ENCODE peak calls at places on chromosomes 16 and 17, in five cellular contexts. Z is fibroblast of lung; S is A673; Q is HepG2; W is naive thymus-derived CD4-positive, alpha-beta T cell. G is an unnamed sample.

GRCh38 chr16:66552288-66553143 is at the start of gene CKLF:
- DNase-seq in W (peak; percentile 88), Q (peak; percentile 85), Z (peak; percentile 87), S (peak; percentile 91), G (peak; percentile 97)

GRCh38 chr16:27434141-27435051 is 32.4 kb downstream of the IL21R start:
- DNase-seq in W (no peak), Q (no peak), Z (no peak), S (no peak), G (peak; percentile 65)

GRCh38 chr16:11583889-11584565 is 2.7 kb downstream of the LITAF start:
- DNase-seq in W (no peak), S (no peak), Z (no peak), Q (peak; percentile 52), G (peak; percentile 52)

GRCh38 chr16:138049-138417 is 440 bp downstream of the NPRL3 start:
- DNase-seq in S (peak; percentile 28), Z (no peak), W (no peak), Q (no peak), G (peak; percentile 56)

GRCh38 chr16:72878301-72879269 is 169.3 kb downstream of the ZFHX3 start:
- DNase-seq in Z (peak; percentile 79), W (no peak), Q (peak; percentile 95), S (peak; percentile 54), G (no peak)

GRCh38 chr17:27462714-27463113 is 6.5 kb downstream of the KSR1 start:
- DNase-seq in S (no peak), Q (no peak), Z (no peak), W (no peak), G (no peak)

GRCh38 chr17:2067559-2067958 is 12.7 kb downstream of the HIC1 start:
- DNase-seq in Q (no peak), Z (no peak), S (no peak), W (no peak), G (no peak)

GRCh38 chr17:40777459-40777858 is 4.9 kb downstream of the KRT27 start:
- DNase-seq in W (no peak), Q (no peak), Z (no peak), S (no peak), G (no peak)

GRCh38 chr17:35097776-35098175 is 21.9 kb downstream of the RAD51D start:
- DNase-seq in Q (no peak), Z (no peak), S (no peak), W (no peak), G (no peak)

GRCh38 chr16:23302045-23302956 is at the start of gene SCNN1B:
- DNase-seq in S (peak; percentile 47), W (no peak), Q (no peak), Z (no peak), G (no peak)

GRCh38 chr17:42459983-42460300 is 1.3 kb downstream of the ATP6V0A1 start:
- DNase-seq in S (no peak), W (peak; percentile 29), Z (peak; percentile 58), Q (no peak), G (no peak)

GRCh38 chr17:51018541-51018940 is 102.1 kb downstream of the SPAG9 start:
- DNase-seq in W (no peak), Z (no peak), S (no peak), Q (no peak), G (no peak)

GRCh38 chr16:9647981-9648701 is 534.1 kb downstream of the GRIN2A start:
- DNase-seq in S (peak; percentile 42), Q (peak; percentile 57), W (no peak), Z (no peak), G (no peak)

GRCh38 chr16:81638286-81638945 is 140.7 kb upstream of the PLCG2 start:
- DNase-seq in Z (no peak), Q (no peak), S (no peak), W (no peak), G (no peak)

GRCh38 chr17:58085039-58085715 is 2.0 kb downstream of the DYNLL2 start:
- DNase-seq in Z (no peak), W (no peak), Q (no peak), S (no peak), G (no peak)

GRCh38 chr17:30926516-30926915 is 4.8 kb downstream of the ADAP2 start:
- DNase-seq in S (no peak), Z (no peak), W (no peak), Q (no peak), G (peak; percentile 13)

GRCh38 chr17:14058051-14058450 is 11.3 kb upstream of the COX10 start:
- DNase-seq in Q (no peak), Z (peak; percentile 23), S (no peak), W (no peak), G (no peak)

GRCh38 chr16:29991571-29991904 is 3.9 kb downstream of the HIRIP3 start:
- DNase-seq in Q (no peak), S (no peak), W (no peak), Z (no peak), G (peak; percentile 62)

GRCh38 chr16:88514070-88514469 is 56.1 kb upstream of the ZC3H18 start:
- DNase-seq in W (no peak), S (no peak), Z (no peak), Q (no peak), G (no peak)

GRCh38 chr17:76082326-76083251 is 3.6 kb downstream of the ZACN start:
- DNase-seq in Z (no peak), W (no peak), S (no peak), Q (no peak), G (no peak)

GRCh38 chr16:17154981-17155380 is 315.8 kb downstream of the XYLT1 start:
- DNase-seq in Z (no peak), S (no peak), Q (no peak), W (no peak), G (no peak)

GRCh38 chr16:59634951-59635350 is 900.8 kb upstream of the GOT2 start:
- DNase-seq in Z (peak; percentile 31), Q (no peak), S (no peak), W (no peak), G (no peak)

GRCh38 chr16:57187508-57187854 is 1.4 kb downstream of the RSPRY1 start:
- DNase-seq in Z (no peak), Q (peak; percentile 29), S (no peak), W (no peak), G (no peak)

GRCh38 chr17:31787082-31787481 is 72.0 kb downstream of the COPRS start:
- DNase-seq in Q (no peak), S (no peak), W (no peak), Z (no peak), G (no peak)

GRCh38 chr16:68019167-68019680 is 3.5 kb upstream of the DPEP2NB start:
- DNase-seq in Z (no peak), W (no peak), S (no peak), Q (no peak), G (no peak)

GRCh38 chr17:66980896-66981295 is 16.4 kb downstream of the CACNG4 start:
- DNase-seq in W (no peak), Z (no peak), S (no peak), Q (no peak), G (no peak)

GRCh38 chr17:69223809-69224208 is 4.8 kb downstream of the ABCA10 start:
- DNase-seq in Z (peak; percentile 68), Q (peak; percentile 69), S (no peak), W (no peak), G (no peak)
- H3K27ac ChIP-seq in Z (no peak overlapping the region), Q (no peak overlapping the region), S (no peak overlapping the region), W (no peak overlapping the region), G (no peak overlapping the region)

GRCh38 chr17:68518063-68518815 is 6.0 kb downstream of the PRKAR1A start:
- DNase-seq in W (no peak), Z (no peak), Q (no peak), S (no peak), G (no peak)
- H3K36me3 ChIP-seq in W (peaks cover 35% of the 10 kb centered on the region), Z (peaks cover 7% of the 10 kb centered on the region), Q (peaks cover 61% of the 10 kb centered on the region), S (peaks cover 38% of the 10 kb centered on the region), G (no peaks in the 10 kb centered on the region)

GRCh38 chr16:3119286-3119685 is 6.9 kb downstream of the ZNF205 start:
- DNase-seq in S (no peak), Z (no peak), W (no peak), Q (no peak), G (no peak)

GRCh38 chr16:3119701-3120408 is 7.5 kb downstream of the ZNF205 start:
- DNase-seq in W (no peak), Z (no peak), Q (no peak), S (no peak), G (no peak)

GRCh38 chr16:3118846-3119245 is 6.5 kb downstream of the ZNF205 start:
- DNase-seq in W (no peak), Q (no peak), Z (no peak), S (no peak), G (no peak)

GRCh38 chr16:3120435-3120834 is 8.0 kb downstream of the ZNF205 start:
- DNase-seq in Q (no peak), Z (no peak), W (no peak), S (no peak), G (no peak)

DNA sequence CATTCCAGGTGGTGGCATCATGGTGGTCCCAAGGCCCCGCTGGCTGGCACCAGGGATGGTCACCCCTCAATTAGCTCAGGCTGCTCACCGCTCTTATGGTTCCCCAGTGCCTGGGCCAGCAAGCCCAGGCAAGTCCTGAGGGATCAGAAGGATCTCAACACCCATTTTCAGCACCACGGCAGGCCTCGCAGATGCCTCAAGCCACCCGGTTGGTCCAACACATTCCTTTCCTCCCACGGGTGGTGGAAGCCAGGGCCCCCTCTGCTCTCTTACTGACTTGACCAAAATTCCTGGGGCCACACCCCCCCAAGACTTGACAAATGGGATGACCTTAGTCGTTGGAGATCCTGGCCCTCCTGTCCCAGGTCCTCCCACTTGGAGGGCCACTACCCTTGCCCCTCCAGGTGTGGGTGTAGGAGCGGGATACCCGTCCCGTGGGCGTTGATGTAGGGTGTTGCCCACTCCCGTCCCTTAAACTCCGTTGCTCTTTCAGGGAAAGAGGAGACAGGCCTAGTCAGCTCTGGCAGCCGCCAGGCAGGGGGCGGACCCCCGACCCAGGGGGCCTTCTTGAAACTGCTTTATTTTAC is 5.9 kb downstream of the ZNF205 start:
- DNase-seq in Q (no peak), S (no peak), Z (no peak), W (no peak), G (no peak)
- H3K27ac ChIP-seq in Q (no peak overlapping the region), S (no peak overlapping the region), Z (no peak overlapping the region), W (no peak overlapping the region), G (no peak overlapping the region)

GRCh38 chr17:77668518-77668917 is 290.0 kb upstream of the TNRC6C start:
- DNase-seq in Z (no peak), S (no peak), Q (no peak), W (no peak), G (no peak)

GRCh38 chr17:77667478-77667877 is 291.0 kb upstream of the TNRC6C start:
- DNase-seq in Z (no peak), W (no peak), S (no peak), Q (no peak), G (no peak)

GRCh38 chr17:77665833-77666232 is 292.7 kb upstream of the TNRC6C start:
- DNase-seq in Q (no peak), W (no peak), S (no peak), Z (no peak), G (no peak)

GRCh38 chr17:77666881-77667395 is 291.6 kb upstream of the TNRC6C start:
- DNase-seq in W (peak; percentile 83), Z (no peak), S (peak; percentile 45), Q (no peak), G (no peak)

DNA sequence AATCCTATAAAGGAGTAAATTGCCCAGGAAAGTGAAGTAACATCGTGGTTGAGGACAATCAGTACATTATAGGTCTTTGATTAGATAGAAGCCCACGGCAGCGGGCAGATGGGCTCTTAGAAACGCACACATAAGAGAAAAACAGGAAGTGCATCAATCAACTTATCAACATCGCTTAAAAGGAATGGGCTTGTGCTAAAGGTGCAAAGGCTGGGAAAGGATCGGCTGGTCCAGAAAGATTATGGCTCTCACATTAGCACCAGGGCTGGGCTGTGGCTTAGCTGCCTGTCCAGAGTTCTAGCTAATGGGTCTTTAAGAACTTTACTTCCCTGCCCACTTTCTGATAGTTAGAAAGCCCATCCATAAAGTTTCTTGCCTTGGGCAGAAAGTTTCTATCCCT is 292.0 kb upstream of the TNRC6C start:
- DNase-seq in Q (no peak), S (peak; percentile 38), Z (no peak), W (no peak), G (no peak)
- H3K36me3 ChIP-seq in Q (no peaks in the 10 kb centered on the region), S (no peaks in the 10 kb centered on the region), Z (no peaks in the 10 kb centered on the region), W (no peaks in the 10 kb centered on the region), G (no peaks in the 10 kb centered on the region)